ENCODE peak calls at places on chromosomes 16 and 17, in nine cellular contexts. Z is hepatic stellate cell, A is GDM1, Y is NB4, O is thoracic aorta, S is T-helper 1 cell, D is T-cell, N is adrenal gland, Q is H7. J is an unnamed sample.
A peak's percentile ranks its signal among the peaks of the same experiment; 100 is the strongest.

GRCh38 chr16:47600376-47600775 is 139.2 kb downstream of the PHKB start:
- DNase-seq in Z (no peak), A (no peak), Y (no peak), O (no peak), S (no peak), D (no peak), N (no peak), Q (no peak), J (no peak)

GRCh38 chr16:80570106-80570478 is 29.3 kb downstream of the DYNLRB2 start:
- DNase-seq in Z (no peak), A (no peak), Y (no peak), O (no peak), S (no peak), D (no peak), N (no peak), Q (no peak), J (no peak)

GRCh38 chr17:15038656-15039055 is 226.5 kb downstream of the PMP22 start:
- DNase-seq in Z (no peak), A (no peak), Y (no peak), O (no peak), S (no peak), D (no peak), N (no peak), Q (no peak), J (peak; percentile 22)

GRCh38 chr17:75124041-75124818 is 7.3 kb downstream of the NT5C start:
- DNase-seq in Z (peak; percentile 9), A (no peak), Y (no peak), O (no peak), S (no peak), D (peak; percentile 53), N (peak; percentile 89), Q (no peak), J (peak; percentile 70)

GRCh38 chr17:18026408-18026776 is 12.6 kb downstream of the ATPAF2 start:
- DNase-seq in Z (no peak), A (no peak), Y (no peak), O (no peak), S (no peak), D (peak; percentile 34), N (peak; percentile 42), Q (no peak), J (peak; percentile 23)

GRCh38 chr16:57260294-57260929 is 15.4 kb downstream of the ARL2BP start:
- DNase-seq in Z (peak; percentile 77), A (no peak), Y (peak; percentile 39), O (no peak), S (no peak), D (peak; percentile 52), N (no peak), Q (peak; percentile 82), J (peak; percentile 56)

GRCh38 chr17:51397361-51398127 is 137.2 kb downstream of the UTP18 start:
- DNase-seq in Z (peak; percentile 21), A (no peak), Y (no peak), O (no peak), S (no peak), D (no peak), N (no peak), Q (no peak), J (peak; percentile 75)

GRCh38 chr16:76946879-76947278 is 244.1 kb upstream of the MON1B start:
- DNase-seq in Z (peak; percentile 11), A (no peak), Y (peak; percentile 70), O (no peak), S (no peak), D (no peak), N (peak; percentile 42), Q (no peak), J (peak; percentile 30)

GRCh38 chr17:19753049-19753444 is 4.9 kb upstream of the ALDH3A1 start:
- DNase-seq in Z (no peak), A (peak; percentile 63), Y (peak; percentile 67), O (peak; percentile 62), S (no peak), D (no peak), N (peak; percentile 89), Q (no peak), J (peak; percentile 23)

GRCh38 chr17:65008877-65009276 is 47.7 kb downstream of the GNA13 start:
- DNase-seq in Z (no peak), A (no peak), Y (no peak), O (no peak), S (no peak), D (no peak), N (no peak), Q (no peak), J (no peak)

GRCh38 chr17:28896884-28897768 is at the start of gene FLOT2:
- DNase-seq in Z (peak; percentile 64), A (peak; percentile 7), Y (peak; percentile 81), O (peak; percentile 19), S (peak; percentile 43), D (peak; percentile 74), N (peak; percentile 80), Q (peak; percentile 95), J (peak; percentile 94)

GRCh38 chr16:88705076-88705684 is 1.0 kb downstream of the RNF166 start:
- DNase-seq in Z (peak; percentile 47), A (no peak), Y (peak; percentile 75), O (no peak), S (no peak), D (peak; percentile 32), N (no peak), Q (no peak), J (peak; percentile 13)

GRCh38 chr17:35749560-35750412 is 3.3 kb downstream of the GAS2L2 start:
- DNase-seq in Z (peak; percentile 54), A (no peak), Y (peak; percentile 40), O (no peak), S (no peak), D (no peak), N (no peak), Q (peak; percentile 92), J (no peak)

J was measured in trophoblast cell.